ENCODE peak calls at places on chromosomes 5 and 9, in nine cellular contexts. U is AG10803, F is AG04450, M is GM23338, D is GM12865, S is psoas muscle, G is dorsolateral prefrontal cortex, E is epithelial cell of proximal tubule, K is colonic mucosa. I is an unnamed sample.
A peak's percentile ranks its signal among the peaks of the same experiment; 100 is the strongest.

GRCh38 chr9:136172412-136173079 is 32.4 kb downstream of the LHX3 start:
- DNase-seq in F (no peak), E (no peak), K (no peak), D (no peak), S (no peak), U (no peak), M (peak; percentile 43), G (no peak), I (no peak)

GRCh38 chr9:129703667-129704355 is 38.4 kb downstream of the PRRX2 start:
- DNase-seq in U (peak; percentile 81), K (peak; percentile 49), F (no peak), S (peak; percentile 64), E (no peak), M (no peak), G (no peak), D (no peak), I (no peak)

GRCh38 chr9:84711936-84712335 is 42.4 kb downstream of the NTRK2 start:
- DNase-seq in M (no peak), S (peak; percentile 42), D (peak; percentile 33), E (no peak), G (peak; percentile 65), U (peak; percentile 5), F (no peak), K (no peak), I (peak; percentile 67)

GRCh38 chr5:118548761-118549160 is 439.6 kb downstream of the DTWD2 start:
- DNase-seq in U (peak; percentile 93), M (no peak), K (no peak), G (no peak), F (no peak), S (no peak), E (peak; percentile 12), D (no peak), I (peak; percentile 57)

GRCh38 chr9:89311346-89312153 is 555 bp downstream of the CKS2 start:
- DNase-seq in G (no peak), M (no peak), E (no peak), U (no peak), S (no peak), D (peak; percentile 35), F (no peak), K (peak; percentile 30), I (no peak)

GRCh38 chr5:76943006-76943405 is 9.8 kb upstream of the CRHBP start:
- DNase-seq in E (no peak), F (no peak), K (no peak), G (no peak), U (no peak), D (no peak), S (no peak), M (no peak), I (no peak)

GRCh38 chr5:116557669-116558271 is 16.9 kb downstream of the SEMA6A start:
- DNase-seq in D (peak; percentile 55), F (no peak), G (no peak), M (peak; percentile 65), E (no peak), S (no peak), K (no peak), U (peak; percentile 4), I (no peak)

GRCh38 chr5:176902102-176902814 is 3.1 kb upstream of the HK3 start:
- DNase-seq in U (no peak), D (no peak), G (no peak), M (no peak), S (no peak), F (no peak), E (no peak), K (no peak), I (no peak)

GRCh38 chr9:17011870-17012269 is 123.0 kb upstream of the CNTLN start:
- DNase-seq in S (no peak), U (no peak), K (no peak), F (no peak), D (no peak), M (no peak), E (no peak), G (no peak), I (no peak)

GRCh38 chr5:170848033-170848432 is 13.8 kb upstream of the RANBP17 start:
- DNase-seq in K (no peak), D (no peak), F (no peak), S (no peak), M (no peak), G (no peak), E (no peak), U (peak; percentile 18), I (no peak)

GRCh38 chr9:80157561-80157983 is 585.8 kb downstream of the TLE4 start:
- DNase-seq in F (no peak), K (no peak), U (no peak), G (no peak), E (no peak), S (no peak), M (no peak), D (peak; percentile 46), I (peak; percentile 72)

DNA sequence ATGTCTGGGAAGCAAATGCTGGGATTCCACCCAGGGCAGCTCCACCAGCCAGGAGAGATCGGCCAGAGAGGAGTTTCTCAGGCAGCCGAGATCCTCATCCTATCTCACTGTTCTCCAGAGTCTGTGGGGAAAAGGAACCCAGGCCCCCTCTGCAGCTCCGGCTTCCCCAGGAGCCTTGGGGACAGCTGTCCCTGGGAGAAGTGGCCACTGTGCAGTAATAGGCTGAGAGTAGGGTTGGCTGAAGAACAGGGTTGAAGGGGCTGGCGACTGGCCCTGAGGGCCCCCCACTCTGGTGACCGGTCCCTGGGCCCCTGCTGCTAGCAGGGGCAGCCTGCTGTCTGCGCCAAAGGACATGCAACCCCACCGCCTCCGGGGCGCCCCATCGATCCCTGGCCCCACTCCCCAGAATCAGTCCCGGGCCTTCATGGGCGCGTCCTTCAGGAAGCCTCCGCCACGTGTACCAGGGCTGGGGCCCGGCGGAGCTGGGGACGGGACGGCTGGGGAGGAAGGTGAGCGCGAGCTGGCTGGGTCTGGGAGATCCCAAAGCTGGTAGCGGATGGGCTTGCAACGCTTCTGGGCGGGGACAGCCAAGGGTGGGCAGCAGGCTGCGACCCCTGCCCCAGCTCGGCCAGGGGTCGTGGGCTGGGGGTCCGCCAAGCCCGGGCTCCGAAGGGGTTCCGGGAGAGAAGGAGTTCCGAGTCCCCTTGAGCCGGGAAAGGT is 44.0 kb upstream of the STXBP1 start:
- DNase-seq in M (peak; percentile 72), G (no peak), D (no peak), U (no peak), E (no peak), F (no peak), S (peak; percentile 34), K (no peak), I (no peak)
- H3K4me3 ChIP-seq in M (peak overlapping the region; percentile 89), G (peak overlapping the region; percentile 63), D (peak overlapping the region; percentile 17), U (peak overlapping the region; percentile 94), E (peak overlapping the region; percentile 96), F (peak overlapping the region; percentile 87), S (peak overlapping the region; percentile 74), K (peak overlapping the region; percentile 68), I (peak overlapping the region; percentile 91)

GRCh38 chr5:60893521-60893920 is 49.5 kb upstream of the ELOVL7 start:
- DNase-seq in D (no peak), K (no peak), G (no peak), E (no peak), U (no peak), F (no peak), S (no peak), M (no peak), I (no peak)
- TF ChIP-seq CTCF in D (no peak), K (no peak), G (no peak), E (no peak), U (no peak), F (no peak), S (no peak), M (no peak), I (no peak)

DNA sequence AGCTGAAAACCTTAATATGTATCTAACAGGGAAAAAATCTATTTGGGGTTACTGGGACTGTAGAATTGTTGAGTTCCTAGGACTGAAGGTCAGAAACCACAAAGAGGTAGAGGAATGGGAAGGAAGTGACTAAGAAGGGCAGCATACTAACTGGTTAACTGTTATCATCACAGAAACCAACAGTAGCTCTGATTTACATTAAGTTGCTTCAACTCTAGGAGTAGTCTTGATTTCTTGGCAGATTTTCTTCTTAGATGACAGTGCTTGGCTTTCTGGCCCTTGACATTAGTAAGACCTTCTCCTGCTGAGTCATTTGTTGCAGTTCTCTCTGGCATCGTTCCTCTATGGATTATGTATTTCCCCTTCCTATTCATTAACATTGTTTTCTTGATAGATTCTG is 116.1 kb upstream of the RASA1 start:
- DNase-seq in U (peak; percentile 86), K (no peak), E (peak; percentile 62), F (peak; percentile 83), G (no peak), S (no peak), M (no peak), D (peak; percentile 24), I (peak; percentile 59)
- H3K4me3 ChIP-seq in U (no peak overlapping the region), K (no peak overlapping the region), E (no peak overlapping the region), F (no peak overlapping the region), G (no peak overlapping the region), S (no peak overlapping the region), M (no peak overlapping the region), D (no peak overlapping the region), I (no peak overlapping the region)

GRCh38 chr5:95733100-95733499 is 2.0 kb downstream of the RHOBTB3 start:
- DNase-seq in K (no peak), E (no peak), U (no peak), M (no peak), D (no peak), G (no peak), F (no peak), S (no peak), I (no peak)

GRCh38 chr5:95734156-95734555 is 3.0 kb downstream of the RHOBTB3 start:
- DNase-seq in D (no peak), E (no peak), K (no peak), F (no peak), M (no peak), G (no peak), S (no peak), U (peak; percentile 31), I (no peak)

GRCh38 chr5:95730011-95730700 is 980 bp upstream of the RHOBTB3 start:
- DNase-seq in S (no peak), G (no peak), F (no peak), U (no peak), M (no peak), E (no peak), D (no peak), K (no peak), I (no peak)

GRCh38 chr5:95730730-95731570 is at the start of gene RHOBTB3:
- DNase-seq in U (peak; percentile 94), G (peak; percentile 91), E (no peak), S (peak; percentile 91), M (peak; percentile 89), D (peak; percentile 71), K (peak; percentile 93), F (peak; percentile 80), I (peak; percentile 90)

DNA sequence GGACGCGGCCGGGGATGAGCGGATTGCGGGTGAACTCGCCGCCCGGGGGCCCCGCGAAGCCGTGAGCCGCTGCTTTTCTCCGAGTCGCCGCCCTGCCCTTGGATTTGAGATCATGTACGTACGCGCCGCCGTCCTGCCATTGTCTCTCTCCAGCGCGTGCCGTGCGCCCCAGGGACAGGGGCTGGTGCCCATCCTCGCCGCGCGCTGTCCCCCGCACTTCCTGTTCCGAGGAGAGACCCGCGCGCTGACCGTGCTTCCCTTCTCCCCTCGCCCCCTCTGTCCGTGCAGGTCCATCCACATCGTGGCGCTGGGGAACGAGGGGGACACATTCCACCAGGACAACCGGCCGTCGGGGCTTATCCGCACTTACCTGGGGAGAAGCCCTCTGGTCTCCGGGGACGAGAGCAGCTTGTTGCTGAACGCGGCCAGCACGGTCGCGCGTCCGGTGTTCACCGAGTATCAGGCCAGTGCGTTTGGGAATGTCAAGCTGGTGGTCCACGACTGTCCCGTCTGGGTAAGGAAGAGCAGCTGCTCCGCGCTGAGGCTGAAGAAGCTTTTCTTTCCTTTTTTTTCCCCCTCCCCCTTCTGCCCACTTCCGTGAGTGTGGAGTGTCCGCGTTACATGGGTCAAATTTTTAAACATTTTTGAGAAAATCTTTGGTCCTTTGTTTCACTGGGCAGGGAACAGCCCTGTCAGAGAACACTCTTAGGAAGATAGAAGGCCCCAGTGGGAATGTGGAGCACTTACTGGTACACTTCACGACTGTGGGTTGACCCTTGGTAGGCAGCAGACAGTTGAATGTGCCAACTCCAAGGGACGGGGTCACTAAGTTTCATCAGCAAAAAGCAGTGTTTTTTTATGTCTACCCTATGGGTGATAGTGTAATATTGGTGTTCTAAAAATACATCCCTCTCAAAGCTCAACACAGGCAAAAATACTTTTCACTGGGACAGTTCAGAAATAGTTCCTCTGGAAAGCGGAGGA is 727 bp downstream of the RHOBTB3 start:
- DNase-seq in S (peak; percentile 56), E (no peak), D (peak; percentile 56), K (peak; percentile 57), M (peak; percentile 74), F (no peak), U (peak; percentile 52), G (peak; percentile 54), I (no peak)
- TF ChIP-seq CTCF in S (no peak), E (no peak), D (no peak), K (no peak), M (no peak), F (no peak), U (no peak), G (no peak), I (no peak)